ENCODE peak calls at places on chromosomes 16 and 17, in four cellular contexts. One of them, this sample, is unnamed.

GRCh38 chr17:77286641-77287431 is 146.1 kb downstream of the SEC14L1 start:
- DNase-seq in progenitor cell of endocrine pancreas: no peak
- DNase-seq in cerebellum: peak
- DNase-seq in foreskin keratinocyte: peak
- DNase-seq in this sample: peak

GRCh38 chr17:63378411-63379076 is 67.6 kb downstream of the CYB561 start:
- DNase-seq in progenitor cell of endocrine pancreas: no peak
- DNase-seq in cerebellum: no peak
- DNase-seq in foreskin keratinocyte: no peak
- DNase-seq in this sample: no peak

GRCh38 chr16:11407047-11407982 is 62.1 kb downstream of the RMI2 start:
- DNase-seq in progenitor cell of endocrine pancreas: peak
- DNase-seq in cerebellum: peak
- DNase-seq in foreskin keratinocyte: peak
- DNase-seq in this sample: no peak

GRCh38 chr16:65916995-65917394 is 449.5 kb upstream of the CDH5 start:
- DNase-seq in progenitor cell of endocrine pancreas: no peak
- DNase-seq in cerebellum: no peak
- DNase-seq in foreskin keratinocyte: no peak
- DNase-seq in this sample: no peak

GRCh38 chr16:81189100-81189664 is 49.3 kb upstream of the BCO1 start:
- DNase-seq in progenitor cell of endocrine pancreas: no peak
- DNase-seq in cerebellum: peak
- DNase-seq in foreskin keratinocyte: no peak
- DNase-seq in this sample: no peak

GRCh38 chr16:89343501-89344291 is 126.2 kb downstream of the ZNF778 start:
- DNase-seq in progenitor cell of endocrine pancreas: no peak
- DNase-seq in cerebellum: no peak
- DNase-seq in foreskin keratinocyte: no peak
- DNase-seq in this sample: no peak

GRCh38 chr16:67278773-67279295 is 498 bp upstream of the PLEKHG4 start:
- DNase-seq in progenitor cell of endocrine pancreas: no peak
- DNase-seq in cerebellum: no peak
- DNase-seq in foreskin keratinocyte: no peak
- DNase-seq in this sample: peak

GRCh38 chr17:81684442-81684911 is 666 bp downstream of the HGS start:
- DNase-seq in progenitor cell of endocrine pancreas: no peak
- DNase-seq in cerebellum: no peak
- DNase-seq in foreskin keratinocyte: peak
- DNase-seq in this sample: no peak

GRCh38 chr17:75588546-75589016 is 981 bp downstream of the MYO15B start:
- DNase-seq in progenitor cell of endocrine pancreas: no peak
- DNase-seq in cerebellum: no peak
- DNase-seq in foreskin keratinocyte: no peak
- DNase-seq in this sample: no peak

GRCh38 chr16:3065069-3065741 is at the start of gene IL32:
- DNase-seq in progenitor cell of endocrine pancreas: no peak
- DNase-seq in cerebellum: no peak
- DNase-seq in foreskin keratinocyte: peak
- DNase-seq in this sample: no peak

GRCh38 chr16:67277294-67277998 is 1.9 kb upstream of the PLEKHG4 start:
- DNase-seq in progenitor cell of endocrine pancreas: no peak
- DNase-seq in cerebellum: no peak
- DNase-seq in foreskin keratinocyte: peak
- DNase-seq in this sample: no peak

GRCh38 chr16:77131398-77131797 is 59.6 kb upstream of the MON1B start:
- DNase-seq in progenitor cell of endocrine pancreas: no peak
- DNase-seq in cerebellum: no peak
- DNase-seq in foreskin keratinocyte: no peak
- DNase-seq in this sample: no peak

GRCh38 chr17:9439851-9440250 is 135.8 kb downstream of the STX8 start:
- DNase-seq in progenitor cell of endocrine pancreas: no peak
- DNase-seq in cerebellum: no peak
- DNase-seq in foreskin keratinocyte: no peak
- DNase-seq in this sample: no peak

GRCh38 chr17:65987988-65988387 is 203.9 kb downstream of the CEP112 start:
- DNase-seq in progenitor cell of endocrine pancreas: no peak
- DNase-seq in cerebellum: no peak
- DNase-seq in foreskin keratinocyte: peak
- DNase-seq in this sample: no peak

GRCh38 chr17:60468371-60468770 is 46.1 kb downstream of the CHCT1 start:
- DNase-seq in progenitor cell of endocrine pancreas: no peak
- DNase-seq in cerebellum: peak
- DNase-seq in foreskin keratinocyte: no peak
- DNase-seq in this sample: no peak

GRCh38 chr17:41928693-41929251 is 1.6 kb upstream of the ODAD4 start:
- DNase-seq in progenitor cell of endocrine pancreas: no peak
- DNase-seq in cerebellum: no peak
- DNase-seq in foreskin keratinocyte: no peak
- DNase-seq in this sample: no peak

GRCh38 chr16:287981-288920 is 5.3 kb downstream of the PDIA2 start:
- DNase-seq in progenitor cell of endocrine pancreas: no peak
- DNase-seq in cerebellum: no peak
- DNase-seq in foreskin keratinocyte: no peak
- DNase-seq in this sample: no peak

GRCh38 chr17:14341866-14342265 is 41.0 kb downstream of the HS3ST3B1 start:
- DNase-seq in progenitor cell of endocrine pancreas: no peak
- DNase-seq in cerebellum: no peak
- DNase-seq in foreskin keratinocyte: no peak
- DNase-seq in this sample: no peak

GRCh38 chr17:67619555-67619954 is 98.2 kb upstream of the NOL11 start:
- DNase-seq in progenitor cell of endocrine pancreas: no peak
- DNase-seq in cerebellum: peak
- DNase-seq in foreskin keratinocyte: no peak
- DNase-seq in this sample: no peak

GRCh38 chr17:81885869-81886548 is 5.4 kb downstream of the ALYREF start:
- DNase-seq in progenitor cell of endocrine pancreas: no peak
- DNase-seq in cerebellum: no peak
- DNase-seq in foreskin keratinocyte: no peak
- DNase-seq in this sample: no peak

GRCh38 chr16:16143038-16143763 is 80.1 kb downstream of the ABCC6 start:
- DNase-seq in progenitor cell of endocrine pancreas: no peak
- DNase-seq in cerebellum: no peak
- DNase-seq in foreskin keratinocyte: no peak
- DNase-seq in this sample: no peak

GRCh38 chr17:74814453-74814852 is 38.3 kb upstream of the NAT9 start:
- DNase-seq in progenitor cell of endocrine pancreas: no peak
- DNase-seq in cerebellum: no peak
- DNase-seq in foreskin keratinocyte: no peak
- DNase-seq in this sample: no peak

GRCh38 chr17:81935709-81936084 is 1.4 kb downstream of the PYCR1 start:
- DNase-seq in progenitor cell of endocrine pancreas: no peak
- DNase-seq in cerebellum: no peak
- DNase-seq in foreskin keratinocyte: no peak
- DNase-seq in this sample: no peak

GRCh38 chr17:48368352-48368751 is 61.7 kb downstream of the SKAP1 start:
- DNase-seq in progenitor cell of endocrine pancreas: no peak
- DNase-seq in cerebellum: no peak
- DNase-seq in foreskin keratinocyte: no peak
- DNase-seq in this sample: no peak

GRCh38 chr17:54891176-54891821 is 9.4 kb upstream of the TOM1L1 start:
- DNase-seq in progenitor cell of endocrine pancreas: peak
- DNase-seq in cerebellum: peak
- DNase-seq in foreskin keratinocyte: peak
- DNase-seq in this sample: peak

GRCh38 chr16:14074544-14074943 is 3.4 kb downstream of the MRTFB start:
- DNase-seq in progenitor cell of endocrine pancreas: no peak
- DNase-seq in cerebellum: no peak
- DNase-seq in foreskin keratinocyte: no peak
- DNase-seq in this sample: no peak

GRCh38 chr16:177394-177822 is 928 bp downstream of the HBA1 start:
- DNase-seq in progenitor cell of endocrine pancreas: no peak
- DNase-seq in cerebellum: no peak
- DNase-seq in foreskin keratinocyte: no peak
- DNase-seq in this sample: no peak

GRCh38 chr17:78826836-78827509 is 13.6 kb downstream of the USP36 start:
- DNase-seq in progenitor cell of endocrine pancreas: no peak
- DNase-seq in cerebellum: no peak
- DNase-seq in foreskin keratinocyte: no peak
- DNase-seq in this sample: no peak

GRCh38 chr16:8713635-8714097 is 39.2 kb downstream of the ABAT start:
- DNase-seq in progenitor cell of endocrine pancreas: no peak
- DNase-seq in cerebellum: peak
- DNase-seq in foreskin keratinocyte: no peak
- DNase-seq in this sample: no peak

GRCh38 chr16:53093162-53093744 is 38.5 kb downstream of the CHD9 start:
- DNase-seq in progenitor cell of endocrine pancreas: no peak
- DNase-seq in cerebellum: no peak
- DNase-seq in foreskin keratinocyte: no peak
- DNase-seq in this sample: no peak

GRCh38 chr17:55845385-55845784 is 94.5 kb downstream of the PCTP start:
- DNase-seq in progenitor cell of endocrine pancreas: peak
- DNase-seq in cerebellum: peak
- DNase-seq in foreskin keratinocyte: no peak
- DNase-seq in this sample: no peak

GRCh38 chr17:43810226-43810715 is 22.7 kb downstream of the MPP3 start:
- DNase-seq in progenitor cell of endocrine pancreas: no peak
- DNase-seq in cerebellum: no peak
- DNase-seq in foreskin keratinocyte: no peak
- DNase-seq in this sample: no peak

GRCh38 chr17:40035162-40035559 is 19.0 kb downstream of the MED24 start:
- DNase-seq in progenitor cell of endocrine pancreas: no peak
- DNase-seq in cerebellum: peak
- DNase-seq in foreskin keratinocyte: no peak
- DNase-seq in this sample: no peak

GRCh38 chr17:76138896-76139248 is 2.2 kb downstream of the FOXJ1 start:
- DNase-seq in progenitor cell of endocrine pancreas: no peak
- DNase-seq in cerebellum: no peak
- DNase-seq in foreskin keratinocyte: no peak
- DNase-seq in this sample: no peak

GRCh38 chr17:79461041-79461440 is 149.8 kb downstream of the RBFOX3 start:
- DNase-seq in progenitor cell of endocrine pancreas: no peak
- DNase-seq in cerebellum: no peak
- DNase-seq in foreskin keratinocyte: no peak
- DNase-seq in this sample: no peak

This sample was measured in NCI-H1105.